ENCODE peak calls at places on chromosomes 2 and 18, in four cellular contexts. S, C, Q and E are unnamed samples.

GRCh38 chr2:126793885-126794613 is 104.6 kb upstream of the TEX51 start:
- DNase-seq in Q (no peak), S (no peak), C (no peak), E (peak)

GRCh38 chr18:78679061-78679460 is 300.6 kb upstream of the SALL3 start:
- DNase-seq in C (no peak), S (no peak), Q (no peak), E (no peak)

GRCh38 chr2:202378661-202379338 is 2.7 kb downstream of the BMPR2 start:
- DNase-seq in C (no peak), S (peak), Q (no peak), E (no peak)

GRCh38 chr2:240933048-240933965 is 27.2 kb downstream of the CROCC2 start:
- DNase-seq in S (no peak), Q (no peak), C (no peak), E (peak)

GRCh38 chr18:68574311-68574710 is 140.6 kb downstream of the TMX3 start:
- DNase-seq in S (no peak), C (no peak), Q (no peak), E (no peak)

GRCh38 chr2:44055229-44055628 is 59.4 kb upstream of the LRPPRC start:
- DNase-seq in Q (no peak), S (no peak), C (no peak), E (no peak)

GRCh38 chr18:10170375-10170774 is 256.6 kb downstream of the VAPA start:
- DNase-seq in C (no peak), S (no peak), Q (no peak), E (no peak)

GRCh38 chr2:233125455-233126065 is 65.4 kb downstream of the INPP5D start:
- DNase-seq in C (no peak), S (no peak), Q (no peak), E (no peak)

GRCh38 chr18:48138211-48138610 is 207.8 kb upstream of the SMAD2 start:
- DNase-seq in S (no peak), C (no peak), Q (no peak), E (no peak)

GRCh38 chr18:30709598-30709997 is 332.9 kb downstream of the DSC3 start:
- DNase-seq in Q (no peak), S (no peak), C (no peak), E (no peak)

GRCh38 chr18:69808399-69808798 is 139.3 kb downstream of the CD226 start:
- DNase-seq in Q (no peak), S (no peak), C (no peak), E (no peak)

GRCh38 chr2:132478669-132479068 is 62.1 kb downstream of the GPR39 start:
- DNase-seq in C (no peak), S (no peak), Q (no peak), E (no peak)

GRCh38 chr2:216491757-216492635 is 6.6 kb upstream of the RPL37A start:
- DNase-seq in C (no peak), Q (no peak), S (no peak), E (no peak)

GRCh38 chr2:27798948-27799645 is 27.6 kb downstream of the MRPL33 start:
- DNase-seq in C (no peak), S (peak), Q (no peak), E (no peak)

GRCh38 chr18:60452424-60452823 is 79.8 kb upstream of the MC4R start:
- DNase-seq in S (peak), Q (no peak), C (no peak), E (no peak)

GRCh38 chr2:122736279-122736678 is 980.8 kb downstream of the TSN start:
- DNase-seq in S (peak), Q (no peak), C (no peak), E (no peak)

GRCh38 chr2:232925153-232925768 is 55.2 kb downstream of the SNORC start:
- DNase-seq in Q (no peak), S (no peak), C (no peak), E (no peak)

GRCh38 chr2:236045264-236046235 is 122.6 kb downstream of the GBX2 start:
- DNase-seq in S (peak), Q (no peak), C (no peak), E (peak)

GRCh38 chr2:143468341-143468888 is 339.2 kb downstream of the ARHGAP15 start:
- DNase-seq in C (no peak), Q (no peak), S (no peak), E (no peak)

GRCh38 chr2:230908595-230909191 is 16.3 kb downstream of the GPR55 start:
- DNase-seq in Q (no peak), C (no peak), S (peak), E (no peak)

GRCh38 chr2:236162031-236162803 is 6.0 kb downstream of the GBX2 start:
- DNase-seq in C (no peak), S (no peak), Q (no peak), E (no peak)

GRCh38 chr2:150400849-150401248 is 86.6 kb downstream of the RND3 start:
- DNase-seq in S (no peak), C (no peak), Q (no peak), E (no peak)

GRCh38 chr18:3508576-3509559 is 58.9 kb downstream of the TGIF1 start:
- DNase-seq in C (no peak), S (peak), Q (no peak), E (no peak)

GRCh38 chr2:11703700-11704099 is 33.7 kb upstream of the NTSR2 start:
- DNase-seq in Q (no peak), S (peak), C (no peak), E (peak)

GRCh38 chr2:216829533-216829932 is 30.3 kb downstream of the TNP1 start:
- DNase-seq in Q (no peak), C (no peak), S (peak), E (no peak)